ENCODE peak calls at places on chromosomes 13 and 19, in ten cellular contexts. O is left colon; Z is NCI-H1092 treated with DMSO at 0.1 percent for 48 hours; F is stimulated activated CD4-positive, alpha-beta T cell treated with anti-CD3 and anti-CD28 coated beads, TNF-alpha, amount 100 ng/mL, for 24 hours; R is uterus; S is NCI-H446; V is GF-D8; D is activated CD8-positive, alpha-beta memory T cell treated with anti-CD3 and anti-CD28 coated beads for 4 hours; G is left ventricle myocardium inferior; Y is right lobe of liver. T is an unnamed sample.

GRCh38 chr19:1284293-1284978 is 1.2 kb upstream of the EFNA2 start:
- DNase-seq in F (no peak), R (no peak), G (no peak), O (peak), V (no peak), Y (no peak), S (no peak), Z (no peak), D (no peak), T (no peak)

GRCh38 chr13:85501616-85502015 is 297.6 kb downstream of the SLITRK6 start:
- DNase-seq in S (no peak), G (no peak), Z (no peak), F (no peak), V (no peak), D (no peak), O (no peak), Y (no peak), R (no peak), T (no peak)

GRCh38 chr13:54637377-54637776 is 1608.8 kb downstream of the OLFM4 start:
- DNase-seq in R (no peak), O (no peak), Z (no peak), G (no peak), S (no peak), Y (no peak), F (no peak), D (no peak), V (no peak), T (no peak)

GRCh38 chr19:53041366-53041765 is 3.2 kb upstream of the ERVV-2 start:
- DNase-seq in F (no peak), R (no peak), S (no peak), V (no peak), G (no peak), Y (no peak), O (no peak), D (no peak), Z (no peak), T (no peak)

GRCh38 chr19:50481351-50482149 is 4.9 kb upstream of the GARIN5A start:
- DNase-seq in S (no peak), F (no peak), G (no peak), O (no peak), Y (no peak), D (no peak), Z (no peak), R (no peak), V (no peak), T (peak)

GRCh38 chr13:42832341-42833153 is 51.2 kb downstream of the FAM216B start:
- DNase-seq in G (no peak), O (peak), F (no peak), Z (no peak), D (no peak), V (no peak), Y (peak), S (no peak), R (no peak), T (no peak)

GRCh38 chr19:39160523-39160861 is 34.9 kb downstream of the PAK4 start:
- DNase-seq in O (no peak), D (no peak), F (no peak), Y (no peak), Z (no peak), G (peak), S (no peak), V (no peak), R (no peak), T (peak)

GRCh38 chr13:79966502-79966901 is 374.4 kb downstream of the SPRY2 start:
- DNase-seq in G (no peak), S (no peak), R (no peak), V (no peak), F (no peak), Y (no peak), O (no peak), D (no peak), Z (no peak), T (no peak)

GRCh38 chr19:1503089-1503924 is 9.5 kb downstream of the ADAMTSL5 start:
- DNase-seq in D (peak), Z (no peak), R (no peak), G (no peak), Y (no peak), O (peak), F (peak), S (peak), V (no peak), T (peak)

GRCh38 chr13:34513526-34513925 is 428.5 kb upstream of the NBEA start:
- DNase-seq in V (no peak), G (no peak), Z (no peak), R (no peak), S (no peak), O (no peak), F (no peak), D (no peak), Y (no peak), T (no peak)

GRCh38 chr19:7815325-7815724 is 14.7 kb upstream of the EVI5L start:
- DNase-seq in Z (no peak), D (no peak), S (no peak), O (no peak), F (no peak), R (no peak), V (no peak), G (no peak), Y (no peak), T (no peak)

T was measured in left ventricle myocardium superior.